ENCODE peak calls at places on chromosomes 16 and 17, in seven cellular contexts. One of them, this sample, is unnamed.

GRCh38 chr16:11586856-11587642 is at the start of gene LITAF:
- DNase-seq in OCI-LY7: peak
- DNase-seq in glutamatergic neuron: peak
- DNase-seq in testis: peak
- DNase-seq in heart left ventricle: peak
- DNase-seq in sigmoid colon: peak
- DNase-seq in neural progenitor cell: peak
- DNase-seq in this sample: peak

GRCh38 chr17:61863801-61864126 is 436 bp upstream of the BRIP1 start:
- DNase-seq in OCI-LY7: no peak
- DNase-seq in glutamatergic neuron: no peak
- DNase-seq in testis: peak
- DNase-seq in heart left ventricle: no peak
- DNase-seq in sigmoid colon: no peak
- DNase-seq in neural progenitor cell: no peak
- DNase-seq in this sample: no peak

GRCh38 chr17:56891751-56892150 is 22.1 kb downstream of the TRIM25 start:
- DNase-seq in OCI-LY7: no peak
- DNase-seq in glutamatergic neuron: peak
- DNase-seq in testis: peak
- DNase-seq in heart left ventricle: no peak
- DNase-seq in sigmoid colon: no peak
- DNase-seq in neural progenitor cell: peak
- DNase-seq in this sample: peak

GRCh38 chr17:15343749-15344148 is 2.4 kb upstream of the TEKT3 start:
- DNase-seq in OCI-LY7: no peak
- DNase-seq in glutamatergic neuron: no peak
- DNase-seq in testis: no peak
- DNase-seq in heart left ventricle: no peak
- DNase-seq in sigmoid colon: no peak
- DNase-seq in neural progenitor cell: no peak
- DNase-seq in this sample: no peak

GRCh38 chr17:75011788-75012319 is 616 bp upstream of the MRPL58 start:
- DNase-seq in OCI-LY7: no peak
- DNase-seq in glutamatergic neuron: peak
- DNase-seq in testis: peak
- DNase-seq in heart left ventricle: peak
- DNase-seq in sigmoid colon: peak
- DNase-seq in neural progenitor cell: peak
- DNase-seq in this sample: no peak

GRCh38 chr17:55314061-55314783 is 49.5 kb downstream of the HLF start:
- DNase-seq in OCI-LY7: no peak
- DNase-seq in glutamatergic neuron: no peak
- DNase-seq in testis: no peak
- DNase-seq in heart left ventricle: no peak
- DNase-seq in sigmoid colon: no peak
- DNase-seq in neural progenitor cell: no peak
- DNase-seq in this sample: no peak

GRCh38 chr17:63961355-63962207 is 11.1 kb downstream of the SCN4A start:
- DNase-seq in OCI-LY7: peak
- DNase-seq in glutamatergic neuron: peak
- DNase-seq in testis: peak
- DNase-seq in heart left ventricle: peak
- DNase-seq in sigmoid colon: peak
- DNase-seq in neural progenitor cell: peak
- DNase-seq in this sample: peak

GRCh38 chr17:37440424-37440823 is 33.7 kb downstream of the TADA2A start:
- DNase-seq in OCI-LY7: no peak
- DNase-seq in glutamatergic neuron: no peak
- DNase-seq in testis: no peak
- DNase-seq in heart left ventricle: no peak
- DNase-seq in sigmoid colon: no peak
- DNase-seq in neural progenitor cell: no peak
- DNase-seq in this sample: no peak

GRCh38 chr17:79732804-79733691 is 2.3 kb downstream of the ENPP7 start:
- DNase-seq in OCI-LY7: peak
- DNase-seq in glutamatergic neuron: no peak
- DNase-seq in testis: no peak
- DNase-seq in heart left ventricle: no peak
- DNase-seq in sigmoid colon: no peak
- DNase-seq in neural progenitor cell: no peak
- DNase-seq in this sample: no peak

GRCh38 chr17:29090746-29091395 is 47.9 kb downstream of the PIPOX start:
- DNase-seq in OCI-LY7: no peak
- DNase-seq in glutamatergic neuron: no peak
- DNase-seq in testis: no peak
- DNase-seq in heart left ventricle: no peak
- DNase-seq in sigmoid colon: no peak
- DNase-seq in neural progenitor cell: peak
- DNase-seq in this sample: no peak

GRCh38 chr17:46108550-46109110 is 84.6 kb downstream of the KANSL1 start:
- DNase-seq in OCI-LY7: no peak
- DNase-seq in glutamatergic neuron: no peak
- DNase-seq in testis: no peak
- DNase-seq in heart left ventricle: no peak
- DNase-seq in sigmoid colon: no peak
- DNase-seq in neural progenitor cell: no peak
- DNase-seq in this sample: no peak

GRCh38 chr16:81473066-81473488 is 28.5 kb downstream of the CMIP start:
- DNase-seq in OCI-LY7: no peak
- DNase-seq in glutamatergic neuron: no peak
- DNase-seq in testis: no peak
- DNase-seq in heart left ventricle: no peak
- DNase-seq in sigmoid colon: no peak
- DNase-seq in neural progenitor cell: no peak
- DNase-seq in this sample: no peak

GRCh38 chr17:20706752-20707372 is 127.3 kb downstream of the CDRT15L2 start:
- DNase-seq in OCI-LY7: no peak
- DNase-seq in glutamatergic neuron: no peak
- DNase-seq in testis: no peak
- DNase-seq in heart left ventricle: no peak
- DNase-seq in sigmoid colon: no peak
- DNase-seq in neural progenitor cell: no peak
- DNase-seq in this sample: no peak

GRCh38 chr17:49858796-49859195 is 10.9 kb upstream of the TAC4 start:
- DNase-seq in OCI-LY7: no peak
- DNase-seq in glutamatergic neuron: no peak
- DNase-seq in testis: no peak
- DNase-seq in heart left ventricle: no peak
- DNase-seq in sigmoid colon: no peak
- DNase-seq in neural progenitor cell: no peak
- DNase-seq in this sample: no peak

GRCh38 chr17:47957591-47958490 is at the start of gene PRR15L:
- DNase-seq in OCI-LY7: no peak
- DNase-seq in glutamatergic neuron: no peak
- DNase-seq in testis: no peak
- DNase-seq in heart left ventricle: no peak
- DNase-seq in sigmoid colon: no peak
- DNase-seq in neural progenitor cell: no peak
- DNase-seq in this sample: no peak

GRCh38 chr16:84504420-84505248 is at the start of gene MEAK7:
- DNase-seq in OCI-LY7: peak
- DNase-seq in glutamatergic neuron: peak
- DNase-seq in testis: peak
- DNase-seq in heart left ventricle: peak
- DNase-seq in sigmoid colon: peak
- DNase-seq in neural progenitor cell: peak
- DNase-seq in this sample: peak
- TF ChIP-seq CTCF in OCI-LY7: peak
- TF ChIP-seq CTCF in glutamatergic neuron: no peak
- TF ChIP-seq CTCF in testis: no peak
- TF ChIP-seq CTCF in heart left ventricle: peak
- TF ChIP-seq CTCF in sigmoid colon: no peak
- TF ChIP-seq CTCF in neural progenitor cell: peak
- TF ChIP-seq CTCF in this sample: no peak

GRCh38 chr16:8251727-8252126 is 338.6 kb downstream of the TMEM114 start:
- DNase-seq in OCI-LY7: no peak
- DNase-seq in glutamatergic neuron: no peak
- DNase-seq in testis: no peak
- DNase-seq in heart left ventricle: no peak
- DNase-seq in sigmoid colon: no peak
- DNase-seq in neural progenitor cell: no peak
- DNase-seq in this sample: no peak
- TF ChIP-seq CTCF in OCI-LY7: no peak
- TF ChIP-seq CTCF in glutamatergic neuron: no peak
- TF ChIP-seq CTCF in testis: no peak
- TF ChIP-seq CTCF in heart left ventricle: no peak
- TF ChIP-seq CTCF in sigmoid colon: no peak
- TF ChIP-seq CTCF in neural progenitor cell: no peak
- TF ChIP-seq CTCF in this sample: no peak

DNA sequence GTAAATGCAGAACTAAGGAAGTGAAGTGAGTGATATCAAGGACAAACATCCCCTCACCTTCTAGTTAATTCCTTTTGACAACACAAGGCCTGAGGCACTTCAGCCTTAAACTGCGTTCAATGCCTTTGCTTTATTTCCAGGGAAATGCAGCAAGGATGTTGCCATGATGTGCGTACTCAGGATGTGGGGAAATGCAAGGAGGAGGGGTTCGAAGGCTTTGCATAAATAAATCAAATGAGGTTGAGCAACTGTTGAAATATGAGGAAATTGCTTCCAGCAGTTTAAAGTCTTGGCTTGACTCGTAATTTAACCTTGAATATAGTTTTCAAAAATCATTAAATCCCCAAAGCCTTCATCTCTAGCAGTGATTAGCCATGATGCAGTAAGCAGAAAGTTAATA is 81.9 kb upstream of the CCL2 start:
- DNase-seq in OCI-LY7: no peak
- DNase-seq in glutamatergic neuron: no peak
- DNase-seq in testis: no peak
- DNase-seq in heart left ventricle: no peak
- DNase-seq in sigmoid colon: no peak
- DNase-seq in neural progenitor cell: no peak
- DNase-seq in this sample: no peak
- TF ChIP-seq CTCF in OCI-LY7: no peak
- TF ChIP-seq CTCF in glutamatergic neuron: no peak
- TF ChIP-seq CTCF in testis: no peak
- TF ChIP-seq CTCF in heart left ventricle: no peak
- TF ChIP-seq CTCF in sigmoid colon: no peak
- TF ChIP-seq CTCF in neural progenitor cell: no peak
- TF ChIP-seq CTCF in this sample: no peak

GRCh38 chr16:86874141-86874540 is 295.8 kb downstream of the FOXL1 start:
- DNase-seq in OCI-LY7: peak
- DNase-seq in glutamatergic neuron: no peak
- DNase-seq in testis: no peak
- DNase-seq in heart left ventricle: no peak
- DNase-seq in sigmoid colon: no peak
- DNase-seq in neural progenitor cell: peak
- DNase-seq in this sample: no peak
- TF ChIP-seq CTCF in OCI-LY7: peak
- TF ChIP-seq CTCF in glutamatergic neuron: peak
- TF ChIP-seq CTCF in testis: peak
- TF ChIP-seq CTCF in heart left ventricle: peak
- TF ChIP-seq CTCF in sigmoid colon: no peak
- TF ChIP-seq CTCF in neural progenitor cell: peak
- TF ChIP-seq CTCF in this sample: peak

GRCh38 chr16:88017551-88018101 is 66.4 kb downstream of the BANP start:
- DNase-seq in OCI-LY7: no peak
- DNase-seq in glutamatergic neuron: no peak
- DNase-seq in testis: no peak
- DNase-seq in heart left ventricle: no peak
- DNase-seq in sigmoid colon: peak
- DNase-seq in neural progenitor cell: no peak
- DNase-seq in this sample: no peak
- TF ChIP-seq CTCF in OCI-LY7: no peak
- TF ChIP-seq CTCF in glutamatergic neuron: no peak
- TF ChIP-seq CTCF in testis: no peak
- TF ChIP-seq CTCF in heart left ventricle: no peak
- TF ChIP-seq CTCF in sigmoid colon: no peak
- TF ChIP-seq CTCF in neural progenitor cell: no peak
- TF ChIP-seq CTCF in this sample: no peak

GRCh38 chr17:39283098-39283497 is 57.4 kb upstream of the STAC2 start:
- DNase-seq in OCI-LY7: no peak
- DNase-seq in glutamatergic neuron: no peak
- DNase-seq in testis: no peak
- DNase-seq in heart left ventricle: no peak
- DNase-seq in sigmoid colon: no peak
- DNase-seq in neural progenitor cell: no peak
- DNase-seq in this sample: no peak
- TF ChIP-seq CTCF in OCI-LY7: no peak
- TF ChIP-seq CTCF in glutamatergic neuron: no peak
- TF ChIP-seq CTCF in testis: no peak
- TF ChIP-seq CTCF in heart left ventricle: no peak
- TF ChIP-seq CTCF in sigmoid colon: no peak
- TF ChIP-seq CTCF in neural progenitor cell: no peak
- TF ChIP-seq CTCF in this sample: no peak

GRCh38 chr16:29310852-29311314 is 95.6 kb downstream of the NPIPB11 start:
- DNase-seq in OCI-LY7: no peak
- DNase-seq in glutamatergic neuron: no peak
- DNase-seq in testis: peak
- DNase-seq in heart left ventricle: peak
- DNase-seq in sigmoid colon: peak
- DNase-seq in neural progenitor cell: no peak
- DNase-seq in this sample: no peak
- TF ChIP-seq CTCF in OCI-LY7: no peak
- TF ChIP-seq CTCF in glutamatergic neuron: no peak
- TF ChIP-seq CTCF in testis: peak
- TF ChIP-seq CTCF in heart left ventricle: peak
- TF ChIP-seq CTCF in sigmoid colon: no peak
- TF ChIP-seq CTCF in neural progenitor cell: no peak
- TF ChIP-seq CTCF in this sample: no peak